ENCODE peak calls at places on chromosomes 6 and 20, in six cellular contexts. W is bronchial epithelial cell, I is fibroblast of lung, P is BE2C, Q is brain microvascular endothelial cell, N is heart left ventricle. Z is an unnamed sample.
A peak's percentile ranks its signal among the peaks of the same experiment; 100 is the strongest.

GRCh38 chr6:44073612-44074382 is 53.5 kb downstream of the MRPL14 start:
- DNase-seq in W (no peak), I (peak; percentile 58), P (peak; percentile 39), Q (no peak), N (no peak), Z (no peak)

GRCh38 chr20:43681991-43682410 is 15.1 kb downstream of the MYBL2 start:
- DNase-seq in W (no peak), I (no peak), P (no peak), Q (no peak), N (no peak), Z (no peak)

GRCh38 chr6:44151348-44152108 is 7.1 kb upstream of the CAPN11 start:
- DNase-seq in W (peak; percentile 69), I (peak; percentile 56), P (peak; percentile 88), Q (peak; percentile 51), N (peak; percentile 75), Z (no peak)

GRCh38 chr20:19849341-19850189 is 91.5 kb downstream of the RIN2 start:
- DNase-seq in W (no peak), I (peak; percentile 3), P (no peak), Q (no peak), N (no peak), Z (no peak)

GRCh38 chr6:21664263-21665081 is 70.9 kb downstream of the SOX4 start:
- DNase-seq in W (no peak), I (no peak), P (peak; percentile 27), Q (no peak), N (peak; percentile 39), Z (no peak)

GRCh38 chr20:5073154-5074049 is 46.4 kb downstream of the PCNA start:
- DNase-seq in W (peak; percentile 73), I (peak; percentile 76), P (peak; percentile 56), Q (peak; percentile 27), N (peak; percentile 89), Z (peak; percentile 28)

GRCh38 chr6:31246051-31246495 is 25.8 kb downstream of the HLA-C start:
- DNase-seq in W (peak; percentile 96), I (peak; percentile 61), P (no peak), Q (peak; percentile 79), N (no peak), Z (peak; percentile 92)

GRCh38 chr20:63356511-63356910 is 4.6 kb downstream of the CHRNA4 start:
- DNase-seq in W (no peak), I (no peak), P (no peak), Q (no peak), N (no peak), Z (no peak)

GRCh38 chr6:153702671-153703070 is 336.4 kb upstream of the OPRM1 start:
- DNase-seq in W (no peak), I (no peak), P (no peak), Q (no peak), N (no peak), Z (no peak)

GRCh38 chr20:13277663-13278295 is 56.7 kb downstream of the ISM1 start:
- DNase-seq in W (no peak), I (no peak), P (no peak), Q (no peak), N (no peak), Z (no peak)

GRCh38 chr20:47019106-47019824 is 124.6 kb downstream of the EYA2 start:
- DNase-seq in W (no peak), I (peak; percentile 95), P (no peak), Q (no peak), N (no peak), Z (no peak)

GRCh38 chr20:14992961-14993360 is 655.5 kb upstream of the FLRT3 start:
- DNase-seq in W (peak; percentile 2), I (no peak), P (peak; percentile 24), Q (no peak), N (no peak), Z (no peak)

GRCh38 chr6:168137024-168137423 is 58.0 kb upstream of the FRMD1 start:
- DNase-seq in W (no peak), I (no peak), P (no peak), Q (no peak), N (peak; percentile 3), Z (no peak)

GRCh38 chr20:62409935-62410741 is 3.1 kb upstream of the CABLES2 start:
- DNase-seq in W (no peak), I (peak; percentile 9), P (peak; percentile 83), Q (no peak), N (no peak), Z (no peak)

GRCh38 chr6:35776364-35777215 is at the start of gene CLPSL2:
- DNase-seq in W (no peak), I (no peak), P (peak; percentile 64), Q (no peak), N (no peak), Z (no peak)
- TF ChIP-seq CTCF in W (no peak), I (no peak), P (no peak), Q (peak; percentile 4), N (no peak), Z (no peak)

GRCh38 chr20:48635361-48635760 is 192.4 kb downstream of the PREX1 start:
- DNase-seq in W (no peak), I (no peak), P (no peak), Q (no peak), N (no peak), Z (no peak)

GRCh38 chr20:48637461-48637860 is 190.3 kb downstream of the PREX1 start:
- DNase-seq in W (no peak), I (no peak), P (no peak), Q (no peak), N (no peak), Z (no peak)

GRCh38 chr20:48636301-48636700 is 191.5 kb downstream of the PREX1 start:
- DNase-seq in W (no peak), I (no peak), P (no peak), Q (no peak), N (no peak), Z (no peak)

GRCh38 chr20:48634641-48635040 is 193.2 kb downstream of the PREX1 start:
- DNase-seq in W (no peak), I (no peak), P (no peak), Q (no peak), N (no peak), Z (no peak)

GRCh38 chr20:48635791-48636267 is 192.0 kb downstream of the PREX1 start:
- DNase-seq in W (peak; percentile 10), I (peak; percentile 39), P (peak; percentile 85), Q (peak; percentile 53), N (peak; percentile 48), Z (no peak)
- H3K36me3 ChIP-seq in W (no peaks in the 10 kb centered on the region), I (no peaks in the 10 kb centered on the region), P (no peaks in the 10 kb centered on the region), Q (peaks cover 16% of the 10 kb centered on the region), N (peaks cover 33% of the 10 kb centered on the region), Z (no peaks in the 10 kb centered on the region)

GRCh38 chr6:40586800-40587201 is 363 bp downstream of the LRFN2 start:
- DNase-seq in W (no peak), I (no peak), P (peak; percentile 47), Q (no peak), N (no peak), Z (no peak)
- H3K4me3 ChIP-seq in W (no peak overlapping the region), I (no peak overlapping the region), P (peak overlapping the region; percentile 97), Q (no peak overlapping the region), N (peak overlapping the region; percentile 38), Z (no peak overlapping the region)

DNA sequence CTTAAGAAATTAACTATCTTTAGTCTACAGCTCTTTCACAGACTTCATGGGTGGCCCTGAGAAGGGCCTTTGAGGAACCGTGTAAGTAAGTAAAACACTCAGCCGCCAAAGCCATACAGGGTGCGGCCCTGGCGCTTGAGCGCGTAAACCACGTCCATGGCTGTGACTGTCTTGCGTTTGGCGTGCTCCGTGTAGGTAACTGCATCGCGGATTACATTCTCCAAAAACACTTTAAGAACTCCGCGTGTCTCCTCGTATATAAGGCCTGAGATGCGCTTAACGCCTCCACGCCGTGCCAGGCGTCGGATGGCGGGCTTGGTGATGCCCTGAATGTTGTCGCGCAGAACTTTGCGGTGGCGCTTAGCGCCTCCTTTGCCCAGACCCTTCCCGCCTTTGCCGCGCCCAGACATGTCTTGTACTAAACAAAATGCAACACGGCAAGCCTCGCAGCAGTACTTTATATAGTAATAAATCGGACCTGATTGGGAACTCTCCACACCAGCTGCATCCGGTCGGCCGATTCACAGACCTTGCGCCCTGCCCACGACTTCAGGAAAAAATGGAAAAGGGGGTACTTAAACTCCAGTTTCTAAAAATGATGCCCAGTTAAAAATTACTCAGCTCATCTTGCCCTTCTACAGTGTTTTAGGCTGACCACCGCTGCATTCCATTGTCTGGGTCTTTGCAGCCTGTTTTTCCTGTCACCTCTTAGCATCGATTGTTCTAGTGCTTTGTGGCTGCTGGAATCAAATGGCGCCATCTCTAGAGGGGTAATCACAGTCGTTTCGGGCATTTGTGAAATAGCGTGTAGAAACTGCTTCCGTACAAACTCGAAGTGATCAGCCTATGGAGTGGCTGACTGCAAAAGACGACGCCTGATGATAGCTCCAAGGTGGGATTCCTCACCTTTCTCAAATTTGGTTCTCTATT is 38.8 kb downstream of the OR2B2 start:
- DNase-seq in W (peak; percentile 75), I (peak; percentile 95), P (peak; percentile 60), Q (no peak), N (peak; percentile 63), Z (no peak)
- TF ChIP-seq CTCF in W (no peak), I (no peak), P (no peak), Q (no peak), N (no peak), Z (no peak)